ENCODE peak calls at places on chromosome X, in nine cellular contexts. Z is stimulated activated CD4-positive, alpha-beta T cell treated with anti-CD3 and anti-CD28 coated beads, Interleukin-2, amount 100 ng/mL, for 24 hours; E is stimulated activated CD8-positive, alpha-beta memory T cell treated with anti-CD3 and anti-CD28 coated beads, Interleukin-7, amount 100 ng/mL, for 4 hours; M is keratinocyte; X is HT1080; T is mucosa of descending colon; V is progenitor cell of endocrine pancreas; G is thyroid gland; C is A172. W is an unnamed sample.

GRCh38 chrX:101619336-101619735 is 1.5 kb upstream of the ARMCX6 start:
- DNase-seq in Z (peak), E (no peak), M (no peak), X (peak), T (no peak), V (no peak), G (peak), C (no peak), W (no peak)

GRCh38 chrX:21870494-21870893 is 14.7 kb downstream of the YY2 start:
- DNase-seq in Z (no peak), E (no peak), M (no peak), X (no peak), T (no peak), V (no peak), G (no peak), C (no peak), W (no peak)

GRCh38 chrX:1598876-1599790 is 7.7 kb downstream of the AKAP17A start:
- DNase-seq in Z (no peak), E (no peak), M (no peak), X (no peak), T (no peak), V (no peak), G (no peak), C (no peak), W (no peak)

GRCh38 chrX:40116925-40117324 is 19.2 kb upstream of the BCOR start:
- DNase-seq in Z (no peak), E (no peak), M (no peak), X (no peak), T (no peak), V (no peak), G (no peak), C (no peak), W (no peak)

GRCh38 chrX:81857192-81857591 is 655.3 kb downstream of the SH3BGRL start:
- DNase-seq in Z (no peak), E (no peak), M (no peak), X (no peak), T (no peak), V (no peak), G (no peak), C (no peak), W (no peak)

GRCh38 chrX:145820825-145821224 is 3.2 kb downstream of the SLITRK2 start:
- DNase-seq in Z (no peak), E (no peak), M (no peak), X (no peak), T (no peak), V (no peak), G (no peak), C (no peak), W (no peak)

GRCh38 chrX:151938172-151938571 is 25.5 kb downstream of the MAGEA4 start:
- DNase-seq in Z (no peak), E (no peak), M (no peak), X (no peak), T (no peak), V (no peak), G (no peak), C (no peak), W (no peak)

GRCh38 chrX:115679460-115679859 is 118.5 kb downstream of the PLS3 start:
- DNase-seq in Z (no peak), E (no peak), M (no peak), X (peak), T (no peak), V (no peak), G (no peak), C (peak), W (no peak)

GRCh38 chrX:124719060-124719459 is 372.7 kb downstream of the SH2D1A start:
- DNase-seq in Z (no peak), E (no peak), M (no peak), X (no peak), T (no peak), V (no peak), G (no peak), C (no peak), W (no peak)

GRCh38 chrX:39726810-39727209 is 370.9 kb downstream of the BCOR start:
- DNase-seq in Z (no peak), E (no peak), M (no peak), X (peak), T (peak), V (no peak), G (no peak), C (peak), W (no peak)

GRCh38 chrX:76279007-76279406 is 106.1 kb downstream of the PBDC1 start:
- DNase-seq in Z (peak), E (peak), M (no peak), X (peak), T (peak), V (no peak), G (peak), C (peak), W (peak)

GRCh38 chrX:139640259-139640658 is 67.7 kb downstream of the MCF2 start:
- DNase-seq in Z (no peak), E (no peak), M (no peak), X (no peak), T (no peak), V (no peak), G (no peak), C (no peak), W (no peak)

GRCh38 chrX:24173115-24173847 is 23.8 kb downstream of the ZFX start:
- DNase-seq in Z (no peak), E (no peak), M (no peak), X (no peak), T (no peak), V (no peak), G (no peak), C (no peak), W (no peak)

GRCh38 chrX:39613508-39613921 is 484.2 kb downstream of the BCOR start:
- DNase-seq in Z (peak), E (no peak), M (no peak), X (no peak), T (peak), V (no peak), G (peak), C (no peak), W (no peak)

GRCh38 chrX:72245461-72246089 is 6.7 kb upstream of the ERCC6L start:
- DNase-seq in Z (peak), E (peak), M (no peak), X (peak), T (peak), V (peak), G (peak), C (peak), W (peak)

GRCh38 chrX:73863852-73864251 is 300.9 kb downstream of the CHIC1 start:
- DNase-seq in Z (no peak), E (no peak), M (no peak), X (no peak), T (no peak), V (no peak), G (no peak), C (no peak), W (no peak)

GRCh38 chrX:12767856-12768255 is 23.4 kb upstream of the PRPS2 start:
- DNase-seq in Z (no peak), E (no peak), M (no peak), X (no peak), T (no peak), V (no peak), G (no peak), C (no peak), W (no peak)

GRCh38 chrX:14817559-14817958 is 55.3 kb downstream of the FANCB start:
- DNase-seq in Z (no peak), E (no peak), M (no peak), X (no peak), T (no peak), V (no peak), G (no peak), C (no peak), W (no peak)

GRCh38 chrX:150032742-150033141 is 94.5 kb upstream of the EOLA2 start:
- DNase-seq in Z (no peak), E (no peak), M (peak), X (peak), T (no peak), V (no peak), G (no peak), C (peak), W (no peak)

GRCh38 chrX:17707731-17708130 is 29.6 kb upstream of the SCML1 start:
- DNase-seq in Z (no peak), E (no peak), M (no peak), X (no peak), T (no peak), V (no peak), G (no peak), C (no peak), W (no peak)

GRCh38 chrX:114097866-114098265 is 486.0 kb upstream of the HTR2C start:
- DNase-seq in Z (no peak), E (no peak), M (no peak), X (no peak), T (no peak), V (no peak), G (no peak), C (no peak), W (no peak)

GRCh38 chrX:53003111-53003510 is 44.8 kb upstream of the FAM156A start:
- DNase-seq in Z (no peak), E (no peak), M (no peak), X (no peak), T (no peak), V (no peak), G (no peak), C (no peak), W (no peak)

GRCh38 chrX:24360272-24360671 is at the start of gene SUPT20HL1:
- DNase-seq in Z (no peak), E (no peak), M (no peak), X (no peak), T (no peak), V (no peak), G (no peak), C (no peak), W (no peak)

GRCh38 chrX:134004038-134004437 is 18.6 kb upstream of the GPC3 start:
- DNase-seq in Z (no peak), E (no peak), M (peak), X (no peak), T (no peak), V (no peak), G (no peak), C (no peak), W (no peak)

GRCh38 chrX:69388526-69388925 is 115.6 kb upstream of the NALF2 start:
- DNase-seq in Z (no peak), E (no peak), M (no peak), X (no peak), T (peak), V (no peak), G (peak), C (no peak), W (no peak)

GRCh38 chrX:47483310-47484268 is 567 bp upstream of the ZNF41 start:
- DNase-seq in Z (no peak), E (no peak), M (no peak), X (peak), T (peak), V (peak), G (peak), C (peak), W (no peak)

GRCh38 chrX:21725916-21726315 is 32.0 kb downstream of the SMPX start:
- DNase-seq in Z (no peak), E (no peak), M (no peak), X (no peak), T (no peak), V (no peak), G (no peak), C (no peak), W (no peak)

W was measured in naive B cell.